ENCODE peak calls at places on chromosomes 2 and 18, in six cellular contexts. One of them, this sample, is unnamed.
A peak's percentile ranks its signal among the peaks of the same experiment; 100 is the strongest.

GRCh38 chr2:66462196-66462825 is 27.4 kb downstream of the MEIS1 start:
- DNase-seq in SK-N-SH: no peak
- DNase-seq in sigmoid colon: no peak
- DNase-seq in stomach: no peak
- DNase-seq in upper lobe of left lung: no peak
- DNase-seq in HCT116: no peak
- DNase-seq in this sample: no peak

GRCh38 chr2:128525653-128526052 is 207.0 kb upstream of the HS6ST1 start:
- DNase-seq in SK-N-SH: no peak
- DNase-seq in sigmoid colon: no peak
- DNase-seq in stomach: no peak
- DNase-seq in upper lobe of left lung: no peak
- DNase-seq in HCT116: no peak
- DNase-seq in this sample: no peak

GRCh38 chr2:176544579-176545365 is 275.5 kb downstream of the MTX2 start:
- DNase-seq in SK-N-SH: no peak
- DNase-seq in sigmoid colon: no peak
- DNase-seq in stomach: no peak
- DNase-seq in upper lobe of left lung: no peak
- DNase-seq in HCT116: no peak
- DNase-seq in this sample: no peak

GRCh38 chr2:11688222-11689069 is 18.5 kb upstream of the NTSR2 start:
- DNase-seq in SK-N-SH: peak; percentile 94
- DNase-seq in sigmoid colon: peak; percentile 90
- DNase-seq in stomach: peak; percentile 80
- DNase-seq in upper lobe of left lung: peak; percentile 89
- DNase-seq in HCT116: peak; percentile 61
- DNase-seq in this sample: peak; percentile 61

GRCh38 chr18:32891797-32892196 is 119.0 kb upstream of the KLHL14 start:
- DNase-seq in SK-N-SH: no peak
- DNase-seq in sigmoid colon: no peak
- DNase-seq in stomach: no peak
- DNase-seq in upper lobe of left lung: no peak
- DNase-seq in HCT116: no peak
- DNase-seq in this sample: no peak

GRCh38 chr18:7366597-7366996 is 135.7 kb downstream of the LRRC30 start:
- DNase-seq in SK-N-SH: no peak
- DNase-seq in sigmoid colon: no peak
- DNase-seq in stomach: no peak
- DNase-seq in upper lobe of left lung: no peak
- DNase-seq in HCT116: no peak
- DNase-seq in this sample: no peak

GRCh38 chr18:76429262-76430126 is 65.5 kb downstream of the ZNF516 start:
- DNase-seq in SK-N-SH: no peak
- DNase-seq in sigmoid colon: peak; percentile 42
- DNase-seq in stomach: no peak
- DNase-seq in upper lobe of left lung: no peak
- DNase-seq in HCT116: no peak
- DNase-seq in this sample: no peak

GRCh38 chr2:38375711-38376345 is 1.2 kb downstream of the ATL2 start:
- DNase-seq in SK-N-SH: peak; percentile 78
- DNase-seq in sigmoid colon: peak; percentile 91
- DNase-seq in stomach: no peak
- DNase-seq in upper lobe of left lung: peak; percentile 83
- DNase-seq in HCT116: no peak
- DNase-seq in this sample: no peak

GRCh38 chr2:128631698-128632490 is 313.2 kb upstream of the HS6ST1 start:
- DNase-seq in SK-N-SH: no peak
- DNase-seq in sigmoid colon: peak; percentile 36
- DNase-seq in stomach: peak; percentile 18
- DNase-seq in upper lobe of left lung: peak; percentile 14
- DNase-seq in HCT116: no peak
- DNase-seq in this sample: no peak

GRCh38 chr2:96260404-96261260 is 5.2 kb downstream of the TMEM127 start:
- DNase-seq in SK-N-SH: peak; percentile 81
- DNase-seq in sigmoid colon: peak; percentile 77
- DNase-seq in stomach: peak; percentile 70
- DNase-seq in upper lobe of left lung: peak; percentile 68
- DNase-seq in HCT116: peak; percentile 82
- DNase-seq in this sample: peak; percentile 46

GRCh38 chr18:39341106-39341505 is 1775.5 kb upstream of the CELF4 start:
- DNase-seq in SK-N-SH: no peak
- DNase-seq in sigmoid colon: no peak
- DNase-seq in stomach: no peak
- DNase-seq in upper lobe of left lung: no peak
- DNase-seq in HCT116: no peak
- DNase-seq in this sample: no peak

GRCh38 chr2:60533114-60534033 is 20.1 kb downstream of the BCL11A start:
- DNase-seq in SK-N-SH: peak; percentile 50
- DNase-seq in sigmoid colon: no peak
- DNase-seq in stomach: no peak
- DNase-seq in upper lobe of left lung: no peak
- DNase-seq in HCT116: no peak
- DNase-seq in this sample: no peak

GRCh38 chr2:191065785-191066184 is 51.8 kb upstream of the STAT1 start:
- DNase-seq in SK-N-SH: no peak
- DNase-seq in sigmoid colon: no peak
- DNase-seq in stomach: no peak
- DNase-seq in upper lobe of left lung: no peak
- DNase-seq in HCT116: no peak
- DNase-seq in this sample: no peak

GRCh38 chr2:208146006-208146405 is at the start of gene CRYGB:
- DNase-seq in SK-N-SH: no peak
- DNase-seq in sigmoid colon: no peak
- DNase-seq in stomach: no peak
- DNase-seq in upper lobe of left lung: no peak
- DNase-seq in HCT116: no peak
- DNase-seq in this sample: no peak

GRCh38 chr2:52404866-52405265 is 1362.7 kb upstream of the CHAC2 start:
- DNase-seq in SK-N-SH: no peak
- DNase-seq in sigmoid colon: no peak
- DNase-seq in stomach: no peak
- DNase-seq in upper lobe of left lung: no peak
- DNase-seq in HCT116: no peak
- DNase-seq in this sample: no peak

GRCh38 chr2:239889641-239890055 is 135.5 kb downstream of the NDUFA10 start:
- DNase-seq in SK-N-SH: no peak
- DNase-seq in sigmoid colon: no peak
- DNase-seq in stomach: peak; percentile 20
- DNase-seq in upper lobe of left lung: no peak
- DNase-seq in HCT116: no peak
- DNase-seq in this sample: no peak

GRCh38 chr2:186065491-186065890 is 326.9 kb downstream of the FSIP2 start:
- DNase-seq in SK-N-SH: no peak
- DNase-seq in sigmoid colon: no peak
- DNase-seq in stomach: no peak
- DNase-seq in upper lobe of left lung: no peak
- DNase-seq in HCT116: no peak
- DNase-seq in this sample: no peak

GRCh38 chr2:230498506-230499107 is 82.6 kb downstream of the SP100 start:
- DNase-seq in SK-N-SH: no peak
- DNase-seq in sigmoid colon: no peak
- DNase-seq in stomach: no peak
- DNase-seq in upper lobe of left lung: no peak
- DNase-seq in HCT116: no peak
- DNase-seq in this sample: no peak

GRCh38 chr18:6885992-6886823 is 156.7 kb downstream of the ARHGAP28 start:
- DNase-seq in SK-N-SH: peak; percentile 65
- DNase-seq in sigmoid colon: no peak
- DNase-seq in stomach: peak; percentile 40
- DNase-seq in upper lobe of left lung: peak; percentile 33
- DNase-seq in HCT116: no peak
- DNase-seq in this sample: no peak

GRCh38 chr18:9330419-9330818 is 4.2 kb upstream of the TWSG1 start:
- DNase-seq in SK-N-SH: peak; percentile 65
- DNase-seq in sigmoid colon: no peak
- DNase-seq in stomach: no peak
- DNase-seq in upper lobe of left lung: no peak
- DNase-seq in HCT116: no peak
- DNase-seq in this sample: no peak

GRCh38 chr2:71000780-71001591 is 6.3 kb upstream of the TEX261 start:
- DNase-seq in SK-N-SH: peak; percentile 82
- DNase-seq in sigmoid colon: peak; percentile 83
- DNase-seq in stomach: peak; percentile 80
- DNase-seq in upper lobe of left lung: peak; percentile 87
- DNase-seq in HCT116: peak; percentile 51
- DNase-seq in this sample: peak; percentile 73
- TF ChIP-seq POLR2AphosphoS5 in SK-N-SH: no peak
- TF ChIP-seq POLR2AphosphoS5 in sigmoid colon: no peak
- TF ChIP-seq POLR2AphosphoS5 in stomach: no peak
- TF ChIP-seq POLR2AphosphoS5 in upper lobe of left lung: peak; percentile 14
- TF ChIP-seq POLR2AphosphoS5 in HCT116: peak; percentile 81
- TF ChIP-seq POLR2AphosphoS5 in this sample: no peak

GRCh38 chr2:159094173-159094737 is 125.8 kb downstream of the TANC1 start:
- DNase-seq in SK-N-SH: no peak
- DNase-seq in sigmoid colon: peak; percentile 88
- DNase-seq in stomach: no peak
- DNase-seq in upper lobe of left lung: no peak
- DNase-seq in HCT116: no peak
- DNase-seq in this sample: no peak
- TF ChIP-seq POLR2AphosphoS5 in SK-N-SH: no peak
- TF ChIP-seq POLR2AphosphoS5 in sigmoid colon: peak; percentile 56
- TF ChIP-seq POLR2AphosphoS5 in stomach: no peak
- TF ChIP-seq POLR2AphosphoS5 in upper lobe of left lung: no peak
- TF ChIP-seq POLR2AphosphoS5 in HCT116: no peak
- TF ChIP-seq POLR2AphosphoS5 in this sample: no peak

DNA sequence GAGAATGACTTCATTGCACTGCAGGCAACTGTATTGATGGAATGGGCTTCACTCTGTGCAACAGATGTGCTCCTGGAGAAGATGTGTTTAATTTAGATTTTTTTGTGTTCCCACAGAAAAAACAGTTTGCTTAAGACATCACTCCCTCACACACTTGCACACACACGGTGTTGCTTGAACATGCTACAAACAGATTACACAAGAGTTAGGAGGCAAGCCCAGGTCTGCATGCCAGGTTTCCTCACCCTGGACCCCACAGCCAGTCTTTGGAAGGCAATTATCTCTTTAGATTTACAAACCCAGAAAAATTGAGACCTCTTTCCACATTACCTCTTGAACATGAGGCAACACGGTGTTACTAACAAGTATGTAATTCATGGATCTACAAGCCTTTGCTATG is 93.7 kb upstream of the KLHL29 start:
- DNase-seq in SK-N-SH: no peak
- DNase-seq in sigmoid colon: peak; percentile 87
- DNase-seq in stomach: no peak
- DNase-seq in upper lobe of left lung: no peak
- DNase-seq in HCT116: no peak
- DNase-seq in this sample: no peak
- TF ChIP-seq POLR2AphosphoS5 in SK-N-SH: no peak
- TF ChIP-seq POLR2AphosphoS5 in sigmoid colon: peak; percentile 48
- TF ChIP-seq POLR2AphosphoS5 in stomach: peak; percentile 19
- TF ChIP-seq POLR2AphosphoS5 in upper lobe of left lung: no peak
- TF ChIP-seq POLR2AphosphoS5 in HCT116: no peak
- TF ChIP-seq POLR2AphosphoS5 in this sample: no peak

GRCh38 chr2:20609349-20609994 is 41.4 kb downstream of the HS1BP3 start:
- DNase-seq in SK-N-SH: no peak
- DNase-seq in sigmoid colon: peak; percentile 94
- DNase-seq in stomach: no peak
- DNase-seq in upper lobe of left lung: peak; percentile 15
- DNase-seq in HCT116: no peak
- DNase-seq in this sample: no peak
- TF ChIP-seq POLR2AphosphoS5 in SK-N-SH: no peak
- TF ChIP-seq POLR2AphosphoS5 in sigmoid colon: peak; percentile 74
- TF ChIP-seq POLR2AphosphoS5 in stomach: peak; percentile 13
- TF ChIP-seq POLR2AphosphoS5 in upper lobe of left lung: no peak
- TF ChIP-seq POLR2AphosphoS5 in HCT116: no peak
- TF ChIP-seq POLR2AphosphoS5 in this sample: no peak

GRCh38 chr2:111957872-111958354 is 59.5 kb downstream of the MERTK start:
- DNase-seq in SK-N-SH: no peak
- DNase-seq in sigmoid colon: no peak
- DNase-seq in stomach: no peak
- DNase-seq in upper lobe of left lung: no peak
- DNase-seq in HCT116: no peak
- DNase-seq in this sample: no peak
- TF ChIP-seq POLR2AphosphoS5 in SK-N-SH: no peak
- TF ChIP-seq POLR2AphosphoS5 in sigmoid colon: peak; percentile 51
- TF ChIP-seq POLR2AphosphoS5 in stomach: no peak
- TF ChIP-seq POLR2AphosphoS5 in upper lobe of left lung: no peak
- TF ChIP-seq POLR2AphosphoS5 in HCT116: no peak
- TF ChIP-seq POLR2AphosphoS5 in this sample: no peak

GRCh38 chr2:42868096-42868495 is 75.7 kb upstream of the HAAO start:
- DNase-seq in SK-N-SH: no peak
- DNase-seq in sigmoid colon: no peak
- DNase-seq in stomach: no peak
- DNase-seq in upper lobe of left lung: no peak
- DNase-seq in HCT116: no peak
- DNase-seq in this sample: no peak

GRCh38 chr2:42864641-42865280 is 72.4 kb upstream of the HAAO start:
- DNase-seq in SK-N-SH: no peak
- DNase-seq in sigmoid colon: peak; percentile 17
- DNase-seq in stomach: no peak
- DNase-seq in upper lobe of left lung: no peak
- DNase-seq in HCT116: no peak
- DNase-seq in this sample: no peak

GRCh38 chr2:42868874-42869273 is 76.5 kb upstream of the HAAO start:
- DNase-seq in SK-N-SH: no peak
- DNase-seq in sigmoid colon: no peak
- DNase-seq in stomach: no peak
- DNase-seq in upper lobe of left lung: no peak
- DNase-seq in HCT116: no peak
- DNase-seq in this sample: no peak

GRCh38 chr2:42865884-42866861 is 73.8 kb upstream of the HAAO start:
- DNase-seq in SK-N-SH: no peak
- DNase-seq in sigmoid colon: peak; percentile 82
- DNase-seq in stomach: no peak
- DNase-seq in upper lobe of left lung: no peak
- DNase-seq in HCT116: no peak
- DNase-seq in this sample: no peak

DNA sequence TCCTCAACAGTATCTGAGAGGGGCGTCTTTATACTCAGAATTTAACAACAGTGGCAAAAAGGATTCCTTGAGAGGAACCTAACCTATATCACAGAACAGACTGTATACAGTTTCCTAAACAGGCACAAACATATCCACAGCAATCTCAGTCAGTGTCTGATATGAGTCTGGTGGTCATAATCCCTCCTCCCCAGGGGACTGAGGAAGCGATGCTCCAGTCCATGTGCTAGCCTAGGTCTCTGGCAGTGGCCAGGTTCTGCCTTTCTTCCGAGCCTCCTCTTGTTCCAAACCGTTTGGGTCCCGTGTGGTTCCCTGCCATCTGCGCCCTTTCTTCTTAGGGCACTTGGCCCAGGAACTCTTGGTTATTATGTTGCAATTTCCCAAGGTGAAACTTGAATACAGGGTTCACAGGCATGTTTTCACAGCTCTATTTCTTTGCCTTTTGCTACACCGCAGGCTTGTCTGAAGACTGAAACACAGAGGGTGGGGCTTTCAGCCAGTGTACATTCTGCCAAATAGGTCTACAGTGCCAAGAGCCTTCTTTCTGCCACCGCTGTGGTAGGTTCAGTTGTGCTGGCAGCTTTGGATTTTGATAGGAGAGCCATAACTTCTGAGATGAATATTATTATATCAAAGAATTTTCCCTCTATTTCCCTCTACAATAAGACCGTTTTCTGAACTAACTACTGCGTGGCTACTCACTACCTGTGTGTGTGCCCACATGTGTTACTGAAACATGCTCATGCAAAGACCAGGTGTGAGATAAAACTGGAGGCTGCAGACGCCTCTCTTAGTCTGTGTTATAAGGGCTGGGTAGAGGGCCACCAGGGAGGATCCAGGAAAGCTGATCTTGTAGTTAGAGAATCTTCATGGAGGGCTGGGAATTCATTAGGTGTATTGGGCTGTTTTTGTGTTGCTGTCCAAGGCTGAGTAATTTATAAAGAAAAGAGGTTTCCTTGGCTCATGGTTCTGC is 75.0 kb upstream of the HAAO start:
- DNase-seq in SK-N-SH: no peak
- DNase-seq in sigmoid colon: no peak
- DNase-seq in stomach: peak; percentile 71
- DNase-seq in upper lobe of left lung: no peak
- DNase-seq in HCT116: no peak
- DNase-seq in this sample: no peak
- TF ChIP-seq POLR2AphosphoS5 in SK-N-SH: no peak
- TF ChIP-seq POLR2AphosphoS5 in sigmoid colon: no peak
- TF ChIP-seq POLR2AphosphoS5 in stomach: no peak
- TF ChIP-seq POLR2AphosphoS5 in upper lobe of left lung: no peak
- TF ChIP-seq POLR2AphosphoS5 in HCT116: no peak
- TF ChIP-seq POLR2AphosphoS5 in this sample: no peak

This sample was measured in GM12892.